ENCODE peak calls at places on chromosomes 2 and 18, in six cellular contexts. R, S, V, H, Z and P are unnamed samples.

GRCh38 chr2:102848366-102848839 is 86.6 kb downstream of the TMEM182 start:
- DNase-seq in V (peak; percentile 8), S (no peak), H (peak; percentile 60), Z (peak; percentile 67), R (peak; percentile 60), P (peak; percentile 58)

GRCh38 chr18:3584266-3584665 is 134.3 kb downstream of the TGIF1 start:
- DNase-seq in Z (no peak), V (no peak), H (no peak), R (no peak), S (no peak), P (no peak)

GRCh38 chr2:7203056-7203467 is 285.9 kb downstream of the RNF144A start:
- DNase-seq in Z (peak; percentile 38), S (peak; percentile 61), V (peak; percentile 74), R (peak; percentile 69), H (no peak), P (peak; percentile 32)

GRCh38 chr2:234996467-234997270 is 44.9 kb downstream of the SH3BP4 start:
- DNase-seq in V (no peak), S (peak; percentile 25), Z (no peak), R (peak; percentile 81), H (no peak), P (peak; percentile 79)

GRCh38 chr2:207254526-207255464 is 89.0 kb upstream of the KLF7 start:
- DNase-seq in R (peak; percentile 52), Z (no peak), V (no peak), S (no peak), H (no peak), P (no peak)

GRCh38 chr2:238427435-238428162 is 872 bp downstream of the ASB1 start:
- DNase-seq in Z (no peak), R (peak; percentile 11), S (no peak), H (no peak), V (peak; percentile 13), P (no peak)

GRCh38 chr2:190748966-190749365 is 100.1 kb downstream of the NAB1 start:
- DNase-seq in V (no peak), Z (no peak), S (no peak), R (peak; percentile 20), H (no peak), P (no peak)

GRCh38 chr2:153320892-153321291 is 157.7 kb downstream of the RPRM start:
- DNase-seq in R (no peak), H (no peak), V (no peak), S (no peak), Z (no peak), P (no peak)

GRCh38 chr2:224951723-224952481 is 90.4 kb downstream of the DOCK10 start:
- DNase-seq in R (no peak), V (peak; percentile 35), Z (no peak), S (no peak), H (no peak), P (no peak)

GRCh38 chr2:82636411-82637020 is 1822.6 kb downstream of the SUCLG1 start:
- DNase-seq in V (no peak), H (no peak), Z (no peak), S (no peak), R (peak; percentile 9), P (no peak)

GRCh38 chr18:76131738-76132137 is 363.3 kb downstream of the ZNF516 start:
- DNase-seq in R (no peak), Z (no peak), V (no peak), H (no peak), S (peak; percentile 3), P (no peak)

GRCh38 chr2:10448646-10449480 is 736 bp upstream of the ODC1 start:
- DNase-seq in R (peak; percentile 22), S (peak; percentile 28), Z (peak; percentile 90), V (peak; percentile 98), H (peak; percentile 96), P (peak; percentile 61)

GRCh38 chr18:7733642-7734041 is 166.5 kb downstream of the PTPRM start:
- DNase-seq in H (no peak), Z (no peak), V (no peak), S (no peak), R (no peak), P (no peak)

GRCh38 chr2:58875462-58875861 is 634.3 kb upstream of the FANCL start:
- DNase-seq in R (no peak), V (no peak), S (no peak), H (no peak), Z (no peak), P (no peak)

GRCh38 chr18:7084080-7084765 is 33.4 kb downstream of the LAMA1 start:
- DNase-seq in V (peak; percentile 2), H (no peak), Z (no peak), S (peak; percentile 17), R (peak; percentile 63), P (no peak)

GRCh38 chr2:150586858-150587257 is 99.4 kb upstream of the RND3 start:
- DNase-seq in S (no peak), Z (no peak), R (peak; percentile 84), V (no peak), H (no peak), P (peak; percentile 28)

GRCh38 chr2:24409700-24410556 is 49.6 kb upstream of the ITSN2 start:
- DNase-seq in R (peak; percentile 84), S (peak; percentile 28), V (peak; percentile 76), Z (peak; percentile 29), H (no peak), P (peak; percentile 14)

GRCh38 chr18:1846640-1847039 is 724.7 kb downstream of the METTL4 start:
- DNase-seq in Z (no peak), V (no peak), R (peak; percentile 1), H (no peak), S (no peak), P (peak; percentile 16)

GRCh38 chr2:95728878-95729511 is 137.2 kb downstream of the TRIM43 start:
- DNase-seq in Z (peak; percentile 73), S (peak; percentile 79), R (peak; percentile 92), V (peak; percentile 65), H (no peak), P (peak; percentile 59)

GRCh38 chr2:105369777-105370690 is 28.8 kb downstream of the FHL2 start:
- DNase-seq in R (peak; percentile 93), H (peak; percentile 92), S (peak; percentile 57), V (peak; percentile 92), Z (peak; percentile 85), P (no peak)

GRCh38 chr18:63238711-63239110 is 80.9 kb downstream of the BCL2 start:
- DNase-seq in V (no peak), R (no peak), Z (no peak), H (no peak), S (no peak), P (no peak)

GRCh38 chr2:151478011-151478410 is 68.3 kb downstream of the RIF1 start:
- DNase-seq in Z (no peak), V (no peak), H (no peak), S (no peak), R (no peak), P (no peak)

GRCh38 chr2:148568597-148568996 is 76.0 kb upstream of the EPC2 start:
- DNase-seq in Z (no peak), S (no peak), V (no peak), H (no peak), R (no peak), P (no peak)

DNA sequence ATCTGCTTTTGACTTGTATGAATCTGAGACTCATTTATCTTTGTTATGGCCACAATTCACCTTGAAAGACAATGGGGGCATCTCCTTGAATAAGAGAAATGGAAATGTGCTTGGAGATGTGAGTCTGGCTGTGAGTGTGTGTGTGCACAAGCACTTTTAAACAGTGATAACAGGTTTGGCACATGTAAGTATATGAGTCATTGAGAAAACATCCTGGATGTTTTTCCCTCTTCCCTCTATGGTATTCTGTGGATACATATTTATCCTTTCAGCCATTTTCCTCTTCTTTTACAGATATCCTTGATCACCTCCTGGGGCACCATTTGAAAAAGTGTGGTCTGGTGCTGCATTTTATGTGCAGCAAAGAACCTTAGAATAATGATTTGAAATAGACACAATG is 317.3 kb upstream of the THUMPD2 start:
- DNase-seq in H (no peak), V (no peak), Z (no peak), S (no peak), R (peak; percentile 69), P (no peak)
- H3K4me3 ChIP-seq in H (no peak overlapping the region), V (no peak overlapping the region), Z (no peak overlapping the region), S (no peak overlapping the region), R (no peak overlapping the region), P (no peak overlapping the region)

DNA sequence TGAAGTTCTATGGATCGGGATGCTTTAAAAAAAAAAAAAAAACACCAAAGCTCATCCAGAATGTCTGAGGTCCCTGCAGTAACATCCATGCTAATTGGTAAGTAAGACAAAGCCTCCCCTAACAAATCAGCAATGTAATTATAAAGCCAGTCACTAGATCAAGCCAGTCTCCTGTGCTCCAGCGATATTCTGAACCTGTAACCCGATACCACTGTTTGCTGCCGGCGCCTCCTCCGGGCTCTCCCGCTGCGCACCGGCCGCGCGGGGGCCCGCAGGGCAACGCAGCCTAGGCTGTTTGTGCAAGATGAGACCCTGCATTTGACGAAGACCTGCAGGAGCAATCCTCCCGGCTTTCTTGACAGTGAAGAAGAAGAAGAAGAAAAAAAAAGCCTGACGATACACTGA is 8.7 kb downstream of the SERTAD2 start:
- DNase-seq in H (no peak), V (peak; percentile 63), Z (no peak), R (peak; percentile 83), S (peak; percentile 34), P (no peak)
- TF ChIP-seq CTCF in H (no peak), V (peak; percentile 21), Z (no peak), R (no peak), S (no peak), P (peak; percentile 8)

GRCh38 chr18:23949863-23950262 is 64.7 kb upstream of the TTC39C start:
- DNase-seq in V (no peak), Z (no peak), R (no peak), S (no peak), H (no peak), P (no peak)
- H3K4me3 ChIP-seq in V (no peak overlapping the region), Z (no peak overlapping the region), R (no peak overlapping the region), S (no peak overlapping the region), H (no peak overlapping the region), P (no peak overlapping the region)

GRCh38 chr2:240225116-240225515 is 84.7 kb upstream of the OTOS start:
- DNase-seq in V (no peak), H (no peak), Z (no peak), R (no peak), S (no peak), P (no peak)

GRCh38 chr2:240227538-240228428 is 87.3 kb upstream of the OTOS start:
- DNase-seq in R (no peak), V (no peak), Z (no peak), H (no peak), S (no peak), P (no peak)

GRCh38 chr2:240226672-240227537 is 86.4 kb upstream of the OTOS start:
- DNase-seq in S (no peak), H (peak; percentile 32), V (no peak), Z (no peak), R (no peak), P (no peak)

GRCh38 chr2:240224676-240225075 is 84.2 kb upstream of the OTOS start:
- DNase-seq in Z (no peak), S (peak; percentile 51), R (peak; percentile 68), H (no peak), V (no peak), P (peak; percentile 77)

DNA sequence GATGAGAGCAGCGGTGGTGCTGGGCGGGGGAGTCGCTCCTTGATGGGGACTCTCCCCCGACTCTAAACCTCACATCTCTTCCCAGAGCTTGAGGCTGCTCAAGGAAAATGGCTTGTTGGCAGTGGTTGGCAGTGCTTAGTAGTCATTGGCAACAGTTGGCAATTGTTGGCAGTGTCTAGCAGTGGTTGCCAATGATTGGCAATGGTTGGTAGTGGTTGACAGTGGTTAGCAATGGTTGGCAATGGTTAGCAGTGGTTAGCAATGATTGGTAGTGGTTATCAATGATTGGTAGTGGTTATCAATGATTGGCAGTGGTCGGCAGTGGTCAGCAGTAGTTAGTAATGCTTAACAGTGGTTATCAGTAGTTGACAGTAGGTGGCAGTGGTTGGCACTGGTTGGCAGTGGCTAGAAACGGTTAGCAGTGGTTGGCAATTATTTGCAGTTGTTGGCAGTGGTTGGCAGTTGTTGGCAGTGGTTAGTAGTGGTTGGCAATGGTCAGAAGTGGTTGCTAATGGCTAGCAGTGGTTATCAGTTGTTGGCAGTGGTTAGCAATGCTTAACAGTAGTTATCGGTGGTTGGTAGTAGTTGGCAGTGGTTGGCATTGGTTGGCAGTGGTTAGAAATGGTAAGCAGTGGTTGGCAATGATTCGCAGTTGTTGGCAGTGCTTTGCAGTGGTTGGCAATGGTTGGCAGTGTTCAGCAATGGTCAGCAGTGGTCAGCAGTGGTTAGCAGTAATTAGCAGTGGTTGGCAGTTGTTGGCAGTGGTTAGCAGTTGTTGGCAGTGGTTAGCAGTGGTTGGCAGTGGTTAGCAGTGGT is 85.4 kb upstream of the OTOS start:
- DNase-seq in H (no peak), S (no peak), V (no peak), R (no peak), Z (no peak), P (no peak)
- TF ChIP-seq CTCF in H (no peak), S (peak; percentile 11), V (peak; percentile 5), R (no peak), Z (no peak), P (peak; percentile 5)